ENCODE peak calls at places on chromosome 15, in six cellular contexts. W is activated effector memory CD4-positive, alpha-beta T cell treated with Interleukin-2 at 50 U/mL for 16 hours; F is SJSA1; X is germinal center; L is renal cortical epithelial cell; C is NCI-H524 treated with DMSO at 0.1 percent for 48 hours. J is an unnamed sample.

GRCh38 chr15:68382286-68383007 is 49.5 kb downstream of the ITGA11 start:
- DNase-seq in W (no peak), F (no peak), X (no peak), L (peak; percentile 19), C (no peak), J (no peak)

GRCh38 chr15:28885630-28886430 is at the start of gene APBA2:
- DNase-seq in W (peak; percentile 40), F (peak; percentile 44), X (no peak), L (no peak), C (no peak), J (no peak)

GRCh38 chr15:59522988-59523461 is 85.0 kb downstream of the FAM81A start:
- DNase-seq in W (peak; percentile 7), F (no peak), X (no peak), L (no peak), C (no peak), J (no peak)

GRCh38 chr15:42387603-42388002 is 28.3 kb downstream of the CAPN3 start:
- DNase-seq in W (no peak), F (no peak), X (no peak), L (no peak), C (no peak), J (no peak)

GRCh38 chr15:74937602-74938371 is at the start of gene COX5A:
- DNase-seq in W (peak; percentile 90), F (peak; percentile 94), X (peak; percentile 88), L (peak; percentile 90), C (peak; percentile 64), J (peak; percentile 94)

GRCh38 chr15:67746450-67746849 is 78.9 kb upstream of the SKOR1 start:
- DNase-seq in W (no peak), F (no peak), X (no peak), L (no peak), C (no peak), J (no peak)

GRCh38 chr15:90866161-90866715 is 2.1 kb upstream of the FURIN start:
- DNase-seq in W (no peak), F (no peak), X (no peak), L (no peak), C (no peak), J (no peak)

GRCh38 chr15:66927326-66928077 is 137.9 kb upstream of the SMAD3 start:
- DNase-seq in W (no peak), F (no peak), X (no peak), L (no peak), C (no peak), J (no peak)

GRCh38 chr15:45126535-45127158 is 3.0 kb downstream of the DUOXA1 start:
- DNase-seq in W (no peak), F (no peak), X (no peak), L (peak; percentile 36), C (no peak), J (no peak)

GRCh38 chr15:77616072-77616471 is 16.6 kb downstream of the LINGO1 start:
- DNase-seq in W (no peak), F (no peak), X (no peak), L (no peak), C (no peak), J (no peak)

GRCh38 chr15:85403745-85404144 is 23.3 kb downstream of the AKAP13 start:
- DNase-seq in W (no peak), F (peak; percentile 46), X (no peak), L (peak; percentile 70), C (no peak), J (no peak)

GRCh38 chr15:25172691-25173090 is 217.9 kb downstream of the SNRPN start:
- DNase-seq in W (no peak), F (no peak), X (no peak), L (no peak), C (no peak), J (no peak)

GRCh38 chr15:40130799-40131502 is 22.3 kb upstream of the BMF start:
- DNase-seq in W (no peak), F (no peak), X (no peak), L (no peak), C (no peak), J (no peak)

GRCh38 chr15:63623231-63623969 is 26.2 kb downstream of the FBXL22 start:
- DNase-seq in W (no peak), F (no peak), X (no peak), L (no peak), C (no peak), J (no peak)

GRCh38 chr15:59918994-59919951 is 84.8 kb upstream of the FOXB1 start:
- DNase-seq in W (no peak), F (peak; percentile 79), X (no peak), L (peak; percentile 42), C (no peak), J (peak; percentile 59)

GRCh38 chr15:27077790-27078189 is 106.8 kb downstream of the GABRG3 start:
- DNase-seq in W (no peak), F (no peak), X (no peak), L (no peak), C (no peak), J (no peak)

GRCh38 chr15:71899665-71900064 is 89.3 kb downstream of the NR2E3 start:
- DNase-seq in W (no peak), F (no peak), X (no peak), L (no peak), C (no peak), J (no peak)

GRCh38 chr15:85831415-85832113 is 36.8 kb upstream of the KLHL25 start:
- DNase-seq in W (no peak), F (peak; percentile 25), X (no peak), L (peak; percentile 29), C (peak; percentile 92), J (no peak)

GRCh38 chr15:48945386-48945785 is 18.3 kb downstream of the SHC4 start:
- DNase-seq in W (no peak), F (no peak), X (no peak), L (no peak), C (no peak), J (no peak)

GRCh38 chr15:24269923-24270322 is 405.7 kb upstream of the NPAP1 start:
- DNase-seq in W (no peak), F (no peak), X (no peak), L (no peak), C (no peak), J (no peak)